ENCODE peak calls at places on chromosomes 4 and X, in seven cellular contexts. One of them, this sample, is unnamed.

GRCh38 chr4:147362868-147363440 is 117.9 kb upstream of the EDNRA start:
- DNase-seq in breast epithelium: no peak
- DNase-seq in body of pancreas: peak; percentile 59
- DNase-seq in neuronal stem cell: no peak
- DNase-seq in mucosa of descending colon: peak; percentile 62
- DNase-seq in tibial nerve: peak; percentile 53
- DNase-seq in IMR-90: peak; percentile 77
- DNase-seq in this sample: no peak

GRCh38 chr4:98506462-98507132 is 151.8 kb downstream of the TSPAN5 start:
- DNase-seq in body of pancreas: peak; percentile 10
- DNase-seq in mucosa of descending colon: no peak
- DNase-seq in tibial nerve: no peak
- DNase-seq in breast epithelium: no peak
- DNase-seq in neuronal stem cell: no peak
- DNase-seq in IMR-90: no peak
- DNase-seq in this sample: peak; percentile 56

GRCh38 chr4:43330288-43330687 is 437.8 kb downstream of the GRXCR1 start:
- DNase-seq in body of pancreas: no peak
- DNase-seq in IMR-90: peak; percentile 75
- DNase-seq in breast epithelium: no peak
- DNase-seq in neuronal stem cell: no peak
- DNase-seq in tibial nerve: no peak
- DNase-seq in mucosa of descending colon: no peak
- DNase-seq in this sample: no peak

GRCh38 chrX:154596290-154596929 is 11.5 kb downstream of the CTAG1A start:
- DNase-seq in breast epithelium: no peak
- DNase-seq in body of pancreas: peak; percentile 20
- DNase-seq in mucosa of descending colon: no peak
- DNase-seq in tibial nerve: no peak
- DNase-seq in neuronal stem cell: peak; percentile 31
- DNase-seq in IMR-90: peak; percentile 16
- DNase-seq in this sample: peak; percentile 31

GRCh38 chrX:153583433-153583832 is 15.5 kb downstream of the CCNQ start:
- DNase-seq in tibial nerve: no peak
- DNase-seq in body of pancreas: no peak
- DNase-seq in neuronal stem cell: no peak
- DNase-seq in breast epithelium: no peak
- DNase-seq in IMR-90: no peak
- DNase-seq in mucosa of descending colon: no peak
- DNase-seq in this sample: no peak

GRCh38 chr4:160299608-160300007 is 1196.7 kb downstream of the RAPGEF2 start:
- DNase-seq in tibial nerve: no peak
- DNase-seq in breast epithelium: no peak
- DNase-seq in body of pancreas: no peak
- DNase-seq in neuronal stem cell: no peak
- DNase-seq in IMR-90: no peak
- DNase-seq in mucosa of descending colon: no peak
- DNase-seq in this sample: no peak

GRCh38 chrX:19990225-19990518 is 689 bp downstream of the BCLAF3 start:
- DNase-seq in body of pancreas: no peak
- DNase-seq in tibial nerve: no peak
- DNase-seq in neuronal stem cell: no peak
- DNase-seq in mucosa of descending colon: no peak
- DNase-seq in breast epithelium: no peak
- DNase-seq in IMR-90: no peak
- DNase-seq in this sample: peak; percentile 49

GRCh38 chr4:139654516-139654915 is 11.1 kb upstream of the MGST2 start:
- DNase-seq in neuronal stem cell: no peak
- DNase-seq in mucosa of descending colon: no peak
- DNase-seq in tibial nerve: no peak
- DNase-seq in IMR-90: no peak
- DNase-seq in breast epithelium: no peak
- DNase-seq in body of pancreas: no peak
- DNase-seq in this sample: no peak

GRCh38 chr4:109574443-109574850 is 14.4 kb downstream of the MCUB start:
- DNase-seq in breast epithelium: no peak
- DNase-seq in mucosa of descending colon: no peak
- DNase-seq in tibial nerve: no peak
- DNase-seq in IMR-90: no peak
- DNase-seq in neuronal stem cell: no peak
- DNase-seq in body of pancreas: no peak
- DNase-seq in this sample: no peak

GRCh38 chrX:18995216-18995615 is 11.3 kb upstream of the PHKA2 start:
- DNase-seq in mucosa of descending colon: no peak
- DNase-seq in tibial nerve: no peak
- DNase-seq in neuronal stem cell: no peak
- DNase-seq in IMR-90: peak; percentile 61
- DNase-seq in body of pancreas: no peak
- DNase-seq in breast epithelium: no peak
- DNase-seq in this sample: no peak

GRCh38 chr4:151291485-151291884 is 14.5 kb downstream of the PRSS48 start:
- DNase-seq in breast epithelium: no peak
- DNase-seq in IMR-90: no peak
- DNase-seq in mucosa of descending colon: no peak
- DNase-seq in tibial nerve: no peak
- DNase-seq in neuronal stem cell: no peak
- DNase-seq in body of pancreas: no peak
- DNase-seq in this sample: no peak

GRCh38 chrX:109760241-109760921 is 27.3 kb upstream of the ACSL4 start:
- DNase-seq in mucosa of descending colon: no peak
- DNase-seq in tibial nerve: no peak
- DNase-seq in breast epithelium: no peak
- DNase-seq in body of pancreas: no peak
- DNase-seq in neuronal stem cell: no peak
- DNase-seq in IMR-90: no peak
- DNase-seq in this sample: no peak

GRCh38 chr4:17335371-17335770 is 176.5 kb downstream of the QDPR start:
- DNase-seq in breast epithelium: no peak
- DNase-seq in IMR-90: no peak
- DNase-seq in mucosa of descending colon: no peak
- DNase-seq in body of pancreas: no peak
- DNase-seq in neuronal stem cell: no peak
- DNase-seq in tibial nerve: no peak
- DNase-seq in this sample: no peak

GRCh38 chrX:48890934-48891401 is 6.6 kb downstream of the TIMM17B start:
- DNase-seq in IMR-90: no peak
- DNase-seq in tibial nerve: no peak
- DNase-seq in mucosa of descending colon: no peak
- DNase-seq in breast epithelium: no peak
- DNase-seq in neuronal stem cell: no peak
- DNase-seq in body of pancreas: no peak
- DNase-seq in this sample: no peak

GRCh38 chr4:986428-986948 is 356 bp upstream of the IDUA start:
- DNase-seq in body of pancreas: no peak
- DNase-seq in IMR-90: no peak
- DNase-seq in mucosa of descending colon: no peak
- DNase-seq in breast epithelium: no peak
- DNase-seq in tibial nerve: no peak
- DNase-seq in neuronal stem cell: peak; percentile 49
- DNase-seq in this sample: no peak

GRCh38 chrX:29690061-29690460 is 525.3 kb upstream of the MAGEB2 start:
- DNase-seq in tibial nerve: no peak
- DNase-seq in mucosa of descending colon: no peak
- DNase-seq in IMR-90: peak; percentile 46
- DNase-seq in breast epithelium: no peak
- DNase-seq in neuronal stem cell: no peak
- DNase-seq in body of pancreas: no peak
- DNase-seq in this sample: no peak

GRCh38 chr4:71235321-71236206 is 103.3 kb upstream of the SLC4A4 start:
- DNase-seq in tibial nerve: no peak
- DNase-seq in breast epithelium: no peak
- DNase-seq in neuronal stem cell: no peak
- DNase-seq in mucosa of descending colon: no peak
- DNase-seq in IMR-90: no peak
- DNase-seq in body of pancreas: no peak
- DNase-seq in this sample: no peak

GRCh38 chrX:80430826-80431501 is 10.7 kb downstream of the TENT5D start:
- DNase-seq in IMR-90: no peak
- DNase-seq in mucosa of descending colon: no peak
- DNase-seq in breast epithelium: no peak
- DNase-seq in tibial nerve: peak; percentile 5
- DNase-seq in neuronal stem cell: no peak
- DNase-seq in body of pancreas: no peak
- DNase-seq in this sample: peak; percentile 81

GRCh38 chr4:132992686-132993085 is 156.4 kb upstream of the PCDH10 start:
- DNase-seq in breast epithelium: no peak
- DNase-seq in tibial nerve: no peak
- DNase-seq in body of pancreas: no peak
- DNase-seq in mucosa of descending colon: no peak
- DNase-seq in neuronal stem cell: no peak
- DNase-seq in IMR-90: no peak
- DNase-seq in this sample: no peak

GRCh38 chrX:104522386-104522785 is 43.6 kb upstream of the IL1RAPL2 start:
- DNase-seq in neuronal stem cell: no peak
- DNase-seq in IMR-90: no peak
- DNase-seq in breast epithelium: no peak
- DNase-seq in tibial nerve: no peak
- DNase-seq in mucosa of descending colon: no peak
- DNase-seq in body of pancreas: no peak
- DNase-seq in this sample: peak; percentile 42

GRCh38 chrX:108134724-108135123 is 43.1 kb downstream of the ATG4A start:
- DNase-seq in IMR-90: no peak
- DNase-seq in tibial nerve: no peak
- DNase-seq in mucosa of descending colon: no peak
- DNase-seq in body of pancreas: no peak
- DNase-seq in neuronal stem cell: no peak
- DNase-seq in breast epithelium: no peak
- DNase-seq in this sample: no peak

GRCh38 chrX:39759526-39760224 is 338.1 kb downstream of the BCOR start:
- DNase-seq in IMR-90: peak; percentile 78
- DNase-seq in breast epithelium: peak; percentile 52
- DNase-seq in body of pancreas: peak; percentile 68
- DNase-seq in neuronal stem cell: no peak
- DNase-seq in mucosa of descending colon: no peak
- DNase-seq in tibial nerve: peak; percentile 15
- DNase-seq in this sample: peak; percentile 28

GRCh38 chr4:167854881-167855280 is 237.5 kb upstream of the ANXA10 start:
- DNase-seq in tibial nerve: no peak
- DNase-seq in breast epithelium: no peak
- DNase-seq in mucosa of descending colon: no peak
- DNase-seq in body of pancreas: no peak
- DNase-seq in neuronal stem cell: no peak
- DNase-seq in IMR-90: no peak
- DNase-seq in this sample: no peak

DNA sequence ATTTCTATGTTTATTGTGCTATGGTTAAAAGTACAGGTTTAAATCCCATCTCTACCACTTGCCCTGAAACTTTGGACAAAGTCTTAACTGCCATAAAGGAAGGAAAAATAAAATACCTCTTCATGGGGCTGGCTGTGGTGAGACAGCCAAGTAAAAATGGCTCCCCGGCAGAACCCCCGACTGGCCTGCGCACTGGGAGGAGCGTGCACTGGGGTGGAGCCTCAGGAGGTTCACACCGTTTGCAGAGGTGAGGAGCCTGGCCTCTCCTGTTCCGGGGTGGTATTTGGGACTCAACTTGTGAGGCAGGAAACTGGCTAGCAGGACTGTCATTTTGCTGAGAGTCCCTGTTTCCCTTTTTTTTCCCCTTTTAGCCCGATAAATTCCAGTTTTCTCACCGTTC is 47.8 kb downstream of the CORIN start:
- DNase-seq in IMR-90: no peak
- DNase-seq in mucosa of descending colon: no peak
- DNase-seq in neuronal stem cell: no peak
- DNase-seq in tibial nerve: no peak
- DNase-seq in breast epithelium: no peak
- DNase-seq in body of pancreas: no peak
- DNase-seq in this sample: no peak
- H3K36me3 ChIP-seq in IMR-90: no peaks in the 10 kb centered on the region
- H3K36me3 ChIP-seq in mucosa of descending colon: no peaks in the 10 kb centered on the region
- H3K36me3 ChIP-seq in neuronal stem cell: no peaks in the 10 kb centered on the region
- H3K36me3 ChIP-seq in tibial nerve: no peaks in the 10 kb centered on the region
- H3K36me3 ChIP-seq in breast epithelium: no peaks in the 10 kb centered on the region
- H3K36me3 ChIP-seq in body of pancreas: no peaks in the 10 kb centered on the region
- H3K36me3 ChIP-seq in this sample: no peaks in the 10 kb centered on the region

DNA sequence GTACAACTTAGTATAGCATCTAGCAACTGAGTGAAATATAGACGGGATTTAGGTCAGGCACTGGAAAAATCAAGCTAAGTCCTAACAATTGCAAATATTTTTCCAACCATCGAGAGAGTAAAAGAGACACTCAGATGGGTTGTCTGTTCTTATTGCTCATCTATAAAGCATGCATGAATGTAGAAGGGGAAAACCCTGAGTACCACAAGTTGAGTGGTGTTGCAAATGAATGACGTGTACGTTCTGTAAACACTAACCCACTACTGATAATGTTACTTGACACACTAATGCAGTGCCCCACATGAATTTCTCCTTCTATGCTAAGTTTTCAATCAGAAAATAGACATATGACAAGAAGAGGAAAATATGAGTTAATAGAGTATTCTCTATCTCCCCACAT is 211.2 kb downstream of the COX18 start:
- DNase-seq in neuronal stem cell: no peak
- DNase-seq in tibial nerve: no peak
- DNase-seq in body of pancreas: no peak
- DNase-seq in IMR-90: peak; percentile 79
- DNase-seq in mucosa of descending colon: no peak
- DNase-seq in breast epithelium: no peak
- DNase-seq in this sample: no peak
- H3K4me3 ChIP-seq in neuronal stem cell: no peak overlapping the region
- H3K4me3 ChIP-seq in tibial nerve: no peak overlapping the region
- H3K4me3 ChIP-seq in body of pancreas: no peak overlapping the region
- H3K4me3 ChIP-seq in IMR-90: no peak overlapping the region
- H3K4me3 ChIP-seq in mucosa of descending colon: no peak overlapping the region
- H3K4me3 ChIP-seq in breast epithelium: no peak overlapping the region
- H3K4me3 ChIP-seq in this sample: no peak overlapping the region

GRCh38 chr4:13617801-13618200 is 9.7 kb downstream of the BOD1L1 start:
- DNase-seq in body of pancreas: no peak
- DNase-seq in IMR-90: no peak
- DNase-seq in neuronal stem cell: no peak
- DNase-seq in breast epithelium: no peak
- DNase-seq in mucosa of descending colon: no peak
- DNase-seq in tibial nerve: no peak
- DNase-seq in this sample: no peak
- H3K36me3 ChIP-seq in body of pancreas: peaks cover 5% of the 10 kb centered on the region
- H3K36me3 ChIP-seq in IMR-90: peaks cover 26% of the 10 kb centered on the region
- H3K36me3 ChIP-seq in neuronal stem cell: peaks cover 13% of the 10 kb centered on the region
- H3K36me3 ChIP-seq in breast epithelium: peaks cover 3% of the 10 kb centered on the region
- H3K36me3 ChIP-seq in mucosa of descending colon: peaks cover 6% of the 10 kb centered on the region
- H3K36me3 ChIP-seq in tibial nerve: peaks cover 70% of the 10 kb centered on the region
- H3K36me3 ChIP-seq in this sample: peaks cover 30% of the 10 kb centered on the region

DNA sequence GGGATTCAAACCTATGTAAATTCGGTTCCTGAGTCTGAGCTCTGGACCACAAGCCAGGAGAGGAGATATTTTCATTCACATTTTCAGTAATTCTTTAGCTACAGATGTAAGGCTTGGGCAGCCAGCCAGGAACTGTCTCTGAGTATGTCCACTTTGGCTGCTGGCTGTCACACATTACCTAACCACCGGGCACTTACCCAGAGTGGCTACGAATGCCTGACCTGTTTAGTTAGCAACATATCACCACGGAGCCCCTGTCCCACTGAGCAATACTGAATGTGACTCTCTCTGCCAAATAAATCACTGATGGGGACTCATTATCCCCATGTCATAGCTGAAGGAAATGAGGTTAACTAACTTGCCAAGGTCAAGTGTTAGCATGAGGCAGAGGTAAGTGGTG is 15.3 kb downstream of the USP46 start:
- DNase-seq in mucosa of descending colon: no peak
- DNase-seq in neuronal stem cell: no peak
- DNase-seq in tibial nerve: peak; percentile 50
- DNase-seq in body of pancreas: peak; percentile 88
- DNase-seq in breast epithelium: no peak
- DNase-seq in IMR-90: peak; percentile 78
- DNase-seq in this sample: no peak
- H3K4me3 ChIP-seq in mucosa of descending colon: no peak overlapping the region
- H3K4me3 ChIP-seq in neuronal stem cell: no peak overlapping the region
- H3K4me3 ChIP-seq in tibial nerve: no peak overlapping the region
- H3K4me3 ChIP-seq in body of pancreas: no peak overlapping the region
- H3K4me3 ChIP-seq in breast epithelium: no peak overlapping the region
- H3K4me3 ChIP-seq in IMR-90: no peak overlapping the region
- H3K4me3 ChIP-seq in this sample: no peak overlapping the region

This sample was measured in Karpas-422.